ENCODE peak calls at places on chromosomes 12 and 14, in five cellular contexts. C is GM23248, G is iPS DF 6.9, H is HFF-Myc, M is left ventricle myocardium inferior. L is an unnamed sample.

GRCh38 chr12:58443981-58444371 is 476.3 kb downstream of the LRIG3 start:
- DNase-seq in H (no peak), C (no peak), M (no peak), G (no peak), L (no peak)

GRCh38 chr12:109458771-109459208 is 18.3 kb downstream of the KCTD10 start:
- DNase-seq in H (no peak), C (peak), M (no peak), G (no peak), L (no peak)

GRCh38 chr14:104107101-104107581 is 21.6 kb downstream of the ASPG start:
- DNase-seq in H (no peak), C (no peak), M (peak), G (no peak), L (no peak)

GRCh38 chr12:47813491-47814196 is 6.1 kb downstream of the HDAC7 start:
- DNase-seq in H (no peak), M (no peak), C (no peak), G (no peak), L (no peak)

GRCh38 chr12:128844031-128844635 is 9.1 kb upstream of the GLT1D1 start:
- DNase-seq in M (no peak), C (no peak), H (no peak), G (no peak), L (no peak)

GRCh38 chr12:112023759-112024396 is 10.7 kb downstream of the ERP29 start:
- DNase-seq in C (no peak), M (no peak), G (no peak), H (no peak), L (no peak)

GRCh38 chr12:47725893-47726292 is 603 bp upstream of the ENDOU start:
- DNase-seq in C (peak), G (no peak), M (no peak), H (peak), L (peak)

GRCh38 chr14:20469890-20470858 is 968 bp downstream of the PNP start:
- DNase-seq in M (no peak), H (peak), C (peak), G (no peak), L (no peak)

GRCh38 chr14:69985456-69985855 is 106.2 kb downstream of the SMOC1 start:
- DNase-seq in H (no peak), G (no peak), C (peak), M (no peak), L (peak)

GRCh38 chr14:104130974-104131651 is 7.3 kb upstream of the KIF26A start:
- DNase-seq in C (peak), H (no peak), G (no peak), M (peak), L (no peak)

GRCh38 chr14:34081126-34081575 is 130.3 kb upstream of the EGLN3 start:
- DNase-seq in C (peak), H (peak), G (no peak), M (no peak), L (no peak)

GRCh38 chr14:61549425-61549824 is 145.9 kb upstream of the HIF1A start:
- DNase-seq in H (no peak), G (no peak), M (no peak), C (peak), L (peak)

GRCh38 chr14:24093901-24094838 is at the start of gene PCK2:
- DNase-seq in G (no peak), H (peak), C (peak), M (peak), L (peak)

GRCh38 chr12:11067514-11067913 is 5.4 kb upstream of the TAS2R46 start:
- DNase-seq in H (peak), G (no peak), M (no peak), C (peak), L (no peak)

GRCh38 chr12:10722502-10722904 is 620 bp downstream of the YBX3 start:
- DNase-seq in M (peak), G (no peak), C (peak), H (no peak), L (peak)

GRCh38 chr12:110965574-110965973 is 45.2 kb upstream of the MYL2 start:
- DNase-seq in M (no peak), H (no peak), G (no peak), C (no peak), L (no peak)

GRCh38 chr12:46404225-46404631 is 31.7 kb upstream of the SLC38A2 start:
- DNase-seq in G (no peak), H (no peak), M (no peak), C (peak), L (peak)

GRCh38 chr14:75851574-75851866 is 130.3 kb downstream of the TGFB3 start:
- DNase-seq in H (no peak), G (no peak), C (no peak), M (no peak), L (no peak)

GRCh38 chr14:28382460-28383220 is 383.9 kb upstream of the FOXG1 start:
- DNase-seq in M (no peak), H (no peak), C (no peak), G (no peak), L (peak)

GRCh38 chr12:95837240-95838038 is 21.3 kb upstream of the SNRPF start:
- DNase-seq in M (no peak), C (peak), H (no peak), G (no peak), L (no peak)

GRCh38 chr12:98743362-98743953 is 98.4 kb downstream of the APAF1 start:
- DNase-seq in G (no peak), M (no peak), C (peak), H (no peak), L (no peak)

GRCh38 chr14:68510201-68510600 is 282.7 kb downstream of the ZFP36L1 start:
- DNase-seq in H (peak), C (peak), M (peak), G (no peak), L (peak)

GRCh38 chr14:36365766-36366165 is 45.3 kb upstream of the MBIP start:
- DNase-seq in C (no peak), H (no peak), G (no peak), M (no peak), L (no peak)

GRCh38 chr14:54219281-54220121 is 177.3 kb upstream of the CDKN3 start:
- DNase-seq in C (peak), G (no peak), H (no peak), M (no peak), L (no peak)

GRCh38 chr14:33848009-33848408 is 102.9 kb downstream of the EGLN3 start:
- DNase-seq in H (no peak), M (no peak), G (no peak), C (no peak), L (no peak)

GRCh38 chr14:101179691-101180211 is 276.2 kb upstream of the RTL1 start:
- DNase-seq in C (no peak), G (no peak), M (no peak), H (no peak), L (no peak)

GRCh38 chr12:18246057-18246456 is 15.3 kb upstream of the PIK3C2G start:
- DNase-seq in G (no peak), H (no peak), M (no peak), C (peak), L (no peak)

GRCh38 chr12:76260390-76260748 is 87.8 kb downstream of the BBS10 start:
- DNase-seq in M (no peak), H (peak), G (no peak), C (peak), L (no peak)

GRCh38 chr12:47078733-47079364 is 572 bp upstream of the PCED1B start:
- DNase-seq in C (peak), M (no peak), H (no peak), G (no peak), L (no peak)

GRCh38 chr12:21545557-21545956 is 19.5 kb downstream of the SPX start:
- DNase-seq in C (no peak), M (no peak), G (no peak), H (no peak), L (no peak)

DNA sequence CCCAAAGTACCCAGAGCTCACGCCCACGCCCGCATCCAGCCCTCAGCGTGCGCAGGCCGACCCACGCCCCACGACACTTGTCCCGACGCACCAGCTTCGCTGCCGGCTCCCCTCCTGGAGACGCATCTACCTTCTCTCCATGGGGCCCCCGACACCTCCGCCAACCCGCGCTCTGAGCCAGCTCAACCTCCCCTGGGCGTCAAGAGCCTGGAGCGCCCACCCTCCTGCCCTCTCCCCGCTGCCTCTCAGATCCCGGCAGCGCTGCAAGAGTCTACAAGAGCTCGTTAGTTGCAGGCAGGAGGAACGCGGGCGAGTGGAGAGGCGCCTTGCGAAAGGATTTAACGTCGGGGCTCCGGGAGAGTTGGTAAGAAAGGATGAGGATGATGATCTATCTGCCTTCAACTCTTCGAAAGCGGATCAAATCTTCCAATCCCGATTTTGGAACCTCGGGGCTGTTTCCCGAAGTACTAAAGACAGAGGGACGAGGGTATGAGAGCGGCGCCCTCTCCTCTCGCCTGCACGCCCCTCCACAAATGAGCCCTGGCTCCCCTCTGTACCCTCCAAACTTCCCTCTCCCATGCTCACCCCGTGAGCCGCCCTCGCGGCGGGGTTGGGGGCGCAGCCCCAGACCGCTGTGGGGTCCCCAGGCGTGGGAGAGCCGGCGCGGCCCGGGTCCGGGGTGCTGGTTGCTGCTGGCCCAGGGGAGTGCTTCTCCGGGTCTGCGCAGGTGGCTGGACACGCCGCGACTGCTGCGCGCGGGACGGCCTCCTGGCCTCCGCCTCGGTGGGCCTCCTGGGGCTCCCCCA is 968 bp downstream of the LTBP2 start:
- DNase-seq in C (peak), G (no peak), H (no peak), M (no peak), L (no peak)
- H3K4me3 ChIP-seq in C (peak), G (peak), H (peak), M (peak), L (peak)

GRCh38 chr14:67485501-67486095 is 2.9 kb downstream of the TMEM229B start:
- DNase-seq in G (no peak), C (no peak), M (no peak), H (no peak), L (no peak)

GRCh38 chr14:67477926-67478915 is 10.3 kb downstream of the TMEM229B start:
- DNase-seq in H (no peak), G (no peak), M (no peak), C (no peak), L (no peak)

GRCh38 chr14:67483599-67484270 is 4.8 kb downstream of the TMEM229B start:
- DNase-seq in H (no peak), G (no peak), M (no peak), C (no peak), L (no peak)

GRCh38 chr14:67482765-67483164 is 5.8 kb downstream of the TMEM229B start:
- DNase-seq in H (no peak), C (no peak), G (no peak), M (no peak), L (no peak)

DNA sequence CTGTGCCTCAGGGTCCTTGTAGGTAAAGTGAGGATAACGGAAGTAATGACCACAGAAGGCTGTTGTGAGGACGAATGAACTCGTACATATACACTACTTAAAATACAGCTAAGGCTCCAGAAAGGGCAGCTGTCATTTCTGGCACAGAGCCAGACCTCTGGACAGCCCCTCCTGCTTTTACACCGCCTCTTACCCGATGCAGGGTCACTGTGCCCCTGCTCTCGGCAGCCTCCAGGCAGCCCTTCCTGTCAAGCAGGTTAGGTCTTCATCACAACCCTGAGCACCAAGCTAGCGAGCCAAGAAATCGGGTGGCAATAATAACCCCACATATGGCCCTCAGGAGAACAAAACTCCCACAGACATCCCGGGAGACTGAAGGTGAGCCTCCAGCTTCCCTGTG is 8.5 kb downstream of the TMEM229B start:
- DNase-seq in C (no peak), M (no peak), H (no peak), G (no peak), L (no peak)
- H3K4me3 ChIP-seq in C (no peak), M (no peak), H (no peak), G (no peak), L (no peak)

DNA sequence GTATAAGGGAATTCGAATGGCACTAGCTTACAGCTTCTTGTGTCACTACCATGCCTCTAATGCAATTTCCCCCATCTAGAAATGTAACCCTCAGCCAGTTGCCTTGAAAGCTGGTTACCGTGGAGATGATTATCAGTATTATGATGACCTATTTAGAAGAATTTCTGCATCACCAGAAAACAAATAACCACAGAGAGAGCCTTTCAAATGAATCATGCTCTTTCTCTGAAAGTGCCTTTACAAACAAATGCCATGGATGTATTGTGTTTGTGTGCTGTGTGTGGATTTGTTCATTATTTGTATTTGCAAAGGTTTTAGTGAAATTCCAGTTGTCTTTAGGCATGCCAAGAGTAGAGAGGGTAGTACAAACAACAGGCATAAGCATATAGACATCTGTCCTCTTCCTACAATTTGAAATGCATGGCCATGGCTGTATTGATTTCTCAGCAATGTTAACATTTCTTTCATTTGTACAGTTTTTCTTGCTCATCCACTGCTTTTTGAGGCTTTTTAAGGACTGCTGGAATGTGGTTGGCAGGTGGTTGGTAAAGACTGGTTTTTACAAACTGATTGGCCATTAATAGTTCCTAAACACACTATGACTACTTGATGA is 266.5 kb downstream of the PAWR start:
- DNase-seq in G (no peak), H (peak), C (peak), M (no peak), L (peak)
- H3K4me3 ChIP-seq in G (no peak), H (no peak), C (peak), M (no peak), L (no peak)

GRCh38 chr14:73728106-73729014 is 14.2 kb upstream of the PNMA1 start:
- DNase-seq in G (peak), M (peak), C (peak), H (peak), L (no peak)

GRCh38 chr14:73729015-73729330 is 14.8 kb upstream of the PNMA1 start:
- DNase-seq in C (no peak), M (no peak), G (no peak), H (no peak), L (no peak)

GRCh38 chr14:73731111-73731510 is 16.9 kb upstream of the PNMA1 start:
- DNase-seq in M (no peak), G (no peak), H (no peak), C (no peak), L (no peak)

GRCh38 chr14:73732006-73732405 is 17.8 kb upstream of the PNMA1 start:
- DNase-seq in H (no peak), G (no peak), C (no peak), M (no peak), L (no peak)

DNA sequence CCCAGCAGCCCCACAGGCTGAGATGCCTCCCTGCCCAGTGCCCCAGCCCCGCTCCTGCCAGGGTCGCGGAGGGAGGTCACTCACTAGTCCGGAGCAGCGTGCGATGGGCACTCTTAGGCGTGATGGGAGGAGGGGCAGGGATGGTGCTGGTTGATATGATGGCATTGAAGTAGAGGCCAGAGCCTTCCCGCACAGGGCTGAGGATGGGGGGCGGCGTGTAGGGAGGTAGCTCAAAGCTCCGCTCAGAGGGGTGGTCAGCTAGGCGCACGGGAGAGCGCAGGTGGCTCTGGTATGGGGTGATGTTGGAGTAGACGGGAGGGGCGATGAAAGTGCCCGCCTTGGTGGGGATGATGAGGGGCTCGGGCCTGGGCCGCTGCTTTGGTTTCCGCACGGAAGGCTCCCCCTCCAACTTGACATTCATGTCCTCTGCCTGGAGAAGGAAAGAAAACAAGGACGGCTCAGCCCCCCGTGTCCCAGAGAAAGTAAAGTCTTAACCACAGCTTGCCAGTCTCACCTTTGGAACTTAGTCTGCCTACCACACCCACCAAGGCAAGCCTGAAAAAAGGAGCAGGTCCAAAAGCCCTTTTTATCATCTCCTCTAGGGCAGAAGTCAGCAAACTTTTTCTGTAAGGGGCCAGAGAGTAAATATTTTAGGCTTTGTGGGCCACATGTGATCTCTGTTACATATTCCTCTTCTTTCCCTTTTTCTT is 15.5 kb upstream of the PNMA1 start:
- DNase-seq in M (no peak), H (no peak), G (no peak), C (no peak), L (no peak)
- H3K4me3 ChIP-seq in M (no peak), H (no peak), G (no peak), C (no peak), L (no peak)

L was measured in skeletal muscle cell.